ENCODE peak calls at places on chromosomes 1 and 21, in eight cellular contexts. L is prostate gland; I is activated naive CD4-positive, alpha-beta T cell; O is foreskin fibroblast; B is posterior cingulate gyrus; A is pancreas; P is stimulated activated CD8-positive, alpha-beta memory T cell treated with anti-CD3 and anti-CD28 coated beads, Interleukin-7, amount 100 ng/mL, for 1 hour; Q is GM23248. K is an unnamed sample.

GRCh38 chr1:207362962-207363858 is 41.7 kb downstream of the CD55 start:
- DNase-seq in L (no peak), I (no peak), O (peak; percentile 55), B (no peak), A (no peak), P (no peak), Q (peak; percentile 14), K (peak; percentile 86)

GRCh38 chr1:27455166-27455811 is 34.7 kb downstream of the WASF2 start:
- DNase-seq in L (no peak), I (no peak), O (no peak), B (no peak), A (no peak), P (no peak), Q (peak; percentile 14), K (no peak)

GRCh38 chr21:41926068-41926806 is 27.6 kb downstream of the C2CD2 start:
- DNase-seq in L (peak; percentile 35), I (no peak), O (peak; percentile 27), B (no peak), A (no peak), P (no peak), Q (peak; percentile 76), K (peak; percentile 66)

GRCh38 chr1:241551759-241552638 is 19.8 kb downstream of the KMO start:
- DNase-seq in L (no peak), I (no peak), O (no peak), B (no peak), A (no peak), P (no peak), Q (no peak), K (peak; percentile 10)

GRCh38 chr21:38365521-38365920 is 108.7 kb downstream of the KCNJ15 start:
- DNase-seq in L (no peak), I (no peak), O (no peak), B (no peak), A (no peak), P (no peak), Q (no peak), K (no peak)

GRCh38 chr1:34164510-34165381 is at the start of gene CSMD2:
- DNase-seq in L (no peak), I (no peak), O (peak; percentile 73), B (peak; percentile 85), A (no peak), P (no peak), Q (peak; percentile 87), K (peak; percentile 23)

GRCh38 chr1:184747089-184747955 is 7.3 kb downstream of the EDEM3 start:
- DNase-seq in L (no peak), I (no peak), O (no peak), B (no peak), A (no peak), P (no peak), Q (no peak), K (no peak)

GRCh38 chr1:31264790-31265386 is 25.2 kb upstream of the NKAIN1 start:
- DNase-seq in L (no peak), I (no peak), O (no peak), B (no peak), A (peak; percentile 73), P (no peak), Q (no peak), K (no peak)

GRCh38 chr1:183673605-183674150 is 20.6 kb upstream of the APOBEC4 start:
- DNase-seq in L (no peak), I (no peak), O (no peak), B (no peak), A (no peak), P (no peak), Q (no peak), K (no peak)